ENCODE peak calls at places on chromosome 12, in four cellular contexts. One of them, this sample, is unnamed.

GRCh38 chr12:28941248-28941647 is 207.8 kb upstream of the FAR2 start:
- DNase-seq in right cardiac atrium: no peak
- DNase-seq in ovary: no peak
- DNase-seq in lung: no peak
- DNase-seq in this sample: no peak

GRCh38 chr12:89992668-89993401 is 284.2 kb upstream of the ATP2B1 start:
- DNase-seq in right cardiac atrium: no peak
- DNase-seq in ovary: no peak
- DNase-seq in lung: no peak
- DNase-seq in this sample: no peak

GRCh38 chr12:78331764-78332163 is 501.1 kb downstream of the NAV3 start:
- DNase-seq in right cardiac atrium: no peak
- DNase-seq in ovary: no peak
- DNase-seq in lung: no peak
- DNase-seq in this sample: no peak

GRCh38 chr12:71755146-71755892 is 656 bp downstream of the RAB21 start:
- DNase-seq in right cardiac atrium: peak; percentile 49
- DNase-seq in ovary: peak; percentile 35
- DNase-seq in lung: peak; percentile 46
- DNase-seq in this sample: no peak

GRCh38 chr12:61810486-61810885 is 449.7 kb upstream of the USP15 start:
- DNase-seq in right cardiac atrium: no peak
- DNase-seq in ovary: no peak
- DNase-seq in lung: no peak
- DNase-seq in this sample: no peak

GRCh38 chr12:24839268-24839791 is 109.6 kb downstream of the BCAT1 start:
- DNase-seq in right cardiac atrium: no peak
- DNase-seq in ovary: no peak
- DNase-seq in lung: no peak
- DNase-seq in this sample: no peak

GRCh38 chr12:120252071-120252906 is 13.2 kb downstream of the PXN start:
- DNase-seq in right cardiac atrium: no peak
- DNase-seq in ovary: no peak
- DNase-seq in lung: peak; percentile 46
- DNase-seq in this sample: no peak

GRCh38 chr12:65886996-65887395 is 62.7 kb downstream of the HMGA2 start:
- DNase-seq in right cardiac atrium: no peak
- DNase-seq in ovary: no peak
- DNase-seq in lung: no peak
- DNase-seq in this sample: no peak

GRCh38 chr12:53624453-53624852 is 1.7 kb downstream of the ATF7 start:
- DNase-seq in right cardiac atrium: no peak
- DNase-seq in ovary: no peak
- DNase-seq in lung: no peak
- DNase-seq in this sample: no peak

GRCh38 chr12:41348198-41348597 is 160.1 kb downstream of the PDZRN4 start:
- DNase-seq in right cardiac atrium: no peak
- DNase-seq in ovary: no peak
- DNase-seq in lung: no peak
- DNase-seq in this sample: no peak

GRCh38 chr12:71727958-71728357 is 26.7 kb upstream of the RAB21 start:
- DNase-seq in right cardiac atrium: no peak
- DNase-seq in ovary: no peak
- DNase-seq in lung: no peak
- DNase-seq in this sample: no peak

GRCh38 chr12:65756956-65757511 is 67.2 kb upstream of the HMGA2 start:
- DNase-seq in right cardiac atrium: no peak
- DNase-seq in ovary: no peak
- DNase-seq in lung: no peak
- DNase-seq in this sample: no peak

GRCh38 chr12:118050972-118051910 is 9.7 kb downstream of the WSB2 start:
- DNase-seq in right cardiac atrium: no peak
- DNase-seq in ovary: no peak
- DNase-seq in lung: no peak
- DNase-seq in this sample: no peak

GRCh38 chr12:24425601-24425970 is 476.1 kb upstream of the SOX5 start:
- DNase-seq in right cardiac atrium: no peak
- DNase-seq in ovary: no peak
- DNase-seq in lung: no peak
- DNase-seq in this sample: no peak

GRCh38 chr12:68589194-68589593 is 21.5 kb upstream of the RAP1B start:
- DNase-seq in right cardiac atrium: no peak
- DNase-seq in ovary: no peak
- DNase-seq in lung: no peak
- DNase-seq in this sample: no peak

GRCh38 chr12:46786774-46787173 is 39.0 kb downstream of the SLC38A4 start:
- DNase-seq in right cardiac atrium: no peak
- DNase-seq in ovary: no peak
- DNase-seq in lung: no peak
- DNase-seq in this sample: no peak

GRCh38 chr12:113678222-113678621 is 206.6 kb upstream of the LHX5 start:
- DNase-seq in right cardiac atrium: no peak
- DNase-seq in ovary: no peak
- DNase-seq in lung: no peak
- DNase-seq in this sample: no peak
- H3K27me3 ChIP-seq in right cardiac atrium: no peaks in the 10 kb centered on the region
- H3K27me3 ChIP-seq in ovary: no peaks in the 10 kb centered on the region
- H3K27me3 ChIP-seq in lung: peaks cover 4% of the 10 kb centered on the region
- H3K27me3 ChIP-seq in this sample: no peaks in the 10 kb centered on the region

GRCh38 chr12:95739561-95740313 is 50.8 kb downstream of the NTN4 start:
- DNase-seq in right cardiac atrium: peak; percentile 86
- DNase-seq in ovary: peak; percentile 32
- DNase-seq in lung: no peak
- DNase-seq in this sample: no peak
- H3K9me3 ChIP-seq in right cardiac atrium: no peaks in the 10 kb centered on the region
- H3K9me3 ChIP-seq in ovary: no peaks in the 10 kb centered on the region
- H3K9me3 ChIP-seq in lung: no peaks in the 10 kb centered on the region
- H3K9me3 ChIP-seq in this sample: no peaks in the 10 kb centered on the region

GRCh38 chr12:38903596-38903995 is 1.8 kb downstream of the CPNE8 start:
- DNase-seq in right cardiac atrium: no peak
- DNase-seq in ovary: no peak
- DNase-seq in lung: no peak
- DNase-seq in this sample: no peak
- H3K4me3 ChIP-seq in right cardiac atrium: peak overlapping the region; percentile 75
- H3K4me3 ChIP-seq in ovary: no peak overlapping the region
- H3K4me3 ChIP-seq in lung: no peak overlapping the region
- H3K4me3 ChIP-seq in this sample: no peak overlapping the region

GRCh38 chr12:479161-479560 is 19.4 kb downstream of the B4GALNT3 start:
- DNase-seq in right cardiac atrium: no peak
- DNase-seq in ovary: no peak
- DNase-seq in lung: no peak
- DNase-seq in this sample: no peak
- H3K27me3 ChIP-seq in right cardiac atrium: no peaks in the 10 kb centered on the region
- H3K27me3 ChIP-seq in ovary: no peaks in the 10 kb centered on the region
- H3K27me3 ChIP-seq in lung: no peaks in the 10 kb centered on the region
- H3K27me3 ChIP-seq in this sample: no peaks in the 10 kb centered on the region

DNA sequence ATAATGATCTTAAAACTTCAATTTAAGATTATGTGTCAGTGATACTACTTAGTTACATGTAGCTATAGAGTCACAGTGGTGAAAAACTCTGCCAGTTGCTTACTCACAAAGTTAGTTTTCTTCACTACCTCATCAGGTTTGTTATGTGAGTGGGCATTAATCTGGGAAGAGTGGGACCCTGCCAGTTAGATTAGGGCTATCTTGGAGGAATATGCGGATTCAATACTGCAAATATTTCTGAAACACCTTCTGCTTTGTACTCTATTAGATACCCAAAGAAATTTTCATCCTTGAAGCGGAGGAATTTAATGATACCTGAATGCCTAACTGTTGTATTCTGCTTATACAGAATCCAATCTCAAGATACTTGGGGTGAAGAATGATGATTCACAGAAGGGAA is 25.1 kb downstream of the ZNF268 start:
- DNase-seq in right cardiac atrium: no peak
- DNase-seq in ovary: no peak
- DNase-seq in lung: no peak
- DNase-seq in this sample: no peak
- H3K9me3 ChIP-seq in right cardiac atrium: peaks cover 31% of the 10 kb centered on the region
- H3K9me3 ChIP-seq in ovary: peaks cover 50% of the 10 kb centered on the region
- H3K9me3 ChIP-seq in lung: peaks cover 60% of the 10 kb centered on the region
- H3K9me3 ChIP-seq in this sample: peaks cover 28% of the 10 kb centered on the region

DNA sequence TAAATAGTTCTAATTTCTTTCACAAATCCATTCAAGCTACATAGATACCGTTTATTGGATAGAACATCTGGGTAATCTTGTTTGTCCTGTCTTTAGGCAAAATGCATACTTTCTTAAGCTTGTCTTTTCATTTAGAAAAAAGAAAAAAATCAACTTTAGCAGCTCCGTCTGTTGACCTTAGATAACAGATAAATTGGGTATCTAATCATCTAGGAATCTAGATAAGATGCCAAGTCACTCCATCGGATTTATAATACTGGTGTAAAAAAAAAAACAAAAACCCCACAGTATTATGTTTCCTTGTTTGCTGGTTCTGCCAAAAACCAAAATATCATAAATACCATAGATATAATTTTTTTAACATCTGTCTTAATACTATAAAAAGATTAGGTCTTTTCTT is 82.8 kb downstream of the ANO6 start:
- DNase-seq in right cardiac atrium: no peak
- DNase-seq in ovary: no peak
- DNase-seq in lung: no peak
- DNase-seq in this sample: no peak
- H3K4me3 ChIP-seq in right cardiac atrium: no peak overlapping the region
- H3K4me3 ChIP-seq in ovary: no peak overlapping the region
- H3K4me3 ChIP-seq in lung: no peak overlapping the region
- H3K4me3 ChIP-seq in this sample: no peak overlapping the region

DNA sequence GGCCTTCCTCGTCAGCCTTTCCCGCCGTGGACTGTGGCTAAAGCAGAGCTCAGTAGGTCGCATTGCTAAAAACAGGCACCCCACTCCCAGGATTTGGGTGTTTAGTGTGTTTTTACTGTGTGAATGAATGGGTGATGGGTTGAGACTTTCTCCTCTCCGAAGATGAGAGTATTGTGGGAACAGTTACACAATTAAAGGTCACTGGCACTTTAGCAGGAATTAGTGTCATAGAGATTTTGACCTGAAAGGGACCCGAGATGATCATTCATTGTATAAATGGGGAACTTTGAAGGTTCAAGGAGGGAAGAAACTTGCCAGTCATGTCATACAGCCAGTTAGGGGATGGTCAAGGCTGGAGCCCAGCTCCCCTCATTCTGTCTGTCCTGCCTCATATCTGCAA is 56.9 kb downstream of the TSPAN9 start:
- DNase-seq in right cardiac atrium: no peak
- DNase-seq in ovary: no peak
- DNase-seq in lung: no peak
- DNase-seq in this sample: no peak
- H3K27me3 ChIP-seq in right cardiac atrium: no peaks in the 10 kb centered on the region
- H3K27me3 ChIP-seq in ovary: no peaks in the 10 kb centered on the region
- H3K27me3 ChIP-seq in lung: no peaks in the 10 kb centered on the region
- H3K27me3 ChIP-seq in this sample: no peaks in the 10 kb centered on the region

GRCh38 chr12:34403706-34404376 is 381.5 kb downstream of the ALG10 start:
- DNase-seq in right cardiac atrium: peak; percentile 27
- DNase-seq in ovary: peak; percentile 2
- DNase-seq in lung: peak; percentile 24
- DNase-seq in this sample: peak; percentile 30

GRCh38 chr12:34406228-34406995 is 384.1 kb downstream of the ALG10 start:
- DNase-seq in right cardiac atrium: peak; percentile 10
- DNase-seq in ovary: peak; percentile 3
- DNase-seq in lung: no peak
- DNase-seq in this sample: peak; percentile 24

GRCh38 chr12:34405286-34406227 is 383.3 kb downstream of the ALG10 start:
- DNase-seq in right cardiac atrium: peak; percentile 30
- DNase-seq in ovary: peak; percentile 4
- DNase-seq in lung: peak; percentile 24
- DNase-seq in this sample: peak; percentile 28

GRCh38 chr12:34402899-34403705 is 380.8 kb downstream of the ALG10 start:
- DNase-seq in right cardiac atrium: peak; percentile 32
- DNase-seq in ovary: peak; percentile 3
- DNase-seq in lung: peak; percentile 27
- DNase-seq in this sample: peak; percentile 38

DNA sequence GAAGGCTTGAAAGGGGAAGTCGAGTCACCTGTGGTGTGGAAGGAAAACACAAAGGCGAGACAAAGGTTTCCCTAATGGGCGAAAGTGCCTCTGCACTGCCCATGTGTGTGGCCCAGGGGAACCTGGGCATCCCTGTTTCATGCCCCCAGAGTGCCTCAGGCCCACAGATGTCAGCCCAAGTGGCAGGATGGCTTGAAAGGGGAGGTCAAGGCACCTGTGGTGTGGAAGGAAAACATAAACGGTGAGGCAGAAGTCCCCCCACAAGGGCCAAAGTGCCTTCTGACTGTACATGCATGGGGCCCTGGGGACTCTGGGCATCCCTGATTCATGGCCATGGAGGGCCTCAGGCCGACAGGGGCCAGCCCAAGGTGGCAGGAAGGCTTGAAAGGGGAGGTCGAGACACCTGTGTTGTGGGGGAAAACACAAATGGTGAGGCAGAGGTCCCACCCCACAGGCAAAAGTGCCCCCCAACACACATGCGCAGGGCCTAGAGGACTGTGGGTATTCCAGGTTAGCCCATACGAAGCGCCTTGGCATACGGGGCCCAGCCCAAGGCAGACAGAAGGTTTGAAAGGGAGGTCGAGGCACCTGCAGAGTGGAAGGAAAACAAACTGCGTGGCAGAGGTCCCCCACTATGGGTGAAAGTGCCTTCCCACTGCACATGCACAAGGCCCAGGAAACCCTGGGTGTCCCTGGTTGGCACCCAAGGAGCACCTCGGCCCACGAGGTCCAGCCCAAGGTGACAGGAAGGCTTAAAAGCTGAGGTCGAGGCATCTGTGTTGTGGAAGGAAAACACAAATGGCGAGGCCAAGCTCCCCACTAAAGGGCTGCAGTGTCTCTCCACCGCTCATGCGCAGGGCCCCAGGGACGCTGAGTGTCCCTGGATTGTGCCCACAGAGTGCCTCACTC is 382.3 kb downstream of the ALG10 start:
- DNase-seq in right cardiac atrium: peak; percentile 14
- DNase-seq in ovary: peak; percentile 1
- DNase-seq in lung: peak; percentile 18
- DNase-seq in this sample: peak; percentile 9
- H3K9me3 ChIP-seq in right cardiac atrium: no peaks in the 10 kb centered on the region
- H3K9me3 ChIP-seq in ovary: no peaks in the 10 kb centered on the region
- H3K9me3 ChIP-seq in lung: peaks cover 6% of the 10 kb centered on the region
- H3K9me3 ChIP-seq in this sample: no peaks in the 10 kb centered on the region